ENCODE peak calls at places on chromosome 13, in six cellular contexts. S, U, B, W, D and F are unnamed samples.

GRCh38 chr13:114019367-114019766 is 45.5 kb upstream of the C13orf46 start:
- DNase-seq in W (no peak), S (no peak), D (no peak), B (no peak), U (no peak), F (peak)

GRCh38 chr13:40315416-40316064 is 350.9 kb downstream of the FOXO1 start:
- DNase-seq in W (no peak), S (no peak), B (peak), D (no peak), U (no peak), F (no peak)

GRCh38 chr13:110759710-110760109 is 46.2 kb downstream of the ING1 start:
- DNase-seq in W (no peak), B (peak), U (no peak), S (no peak), D (no peak), F (peak)

GRCh38 chr13:31786011-31786410 is 46.7 kb downstream of the RXFP2 start:
- DNase-seq in U (no peak), S (no peak), B (peak), D (no peak), W (no peak), F (peak)

GRCh38 chr13:39910833-39911232 is 255.4 kb downstream of the COG6 start:
- DNase-seq in D (no peak), B (peak), U (peak), S (no peak), W (no peak), F (no peak)

GRCh38 chr13:99158846-99159245 is 41.8 kb upstream of the UBAC2 start:
- DNase-seq in W (no peak), S (no peak), B (no peak), U (no peak), D (no peak), F (peak)

GRCh38 chr13:74299688-74300087 is 165.5 kb upstream of the KLF12 start:
- DNase-seq in W (no peak), B (no peak), S (no peak), U (no peak), D (no peak), F (no peak)

GRCh38 chr13:48497669-48498068 is 35.2 kb downstream of the RCBTB2 start:
- DNase-seq in B (no peak), D (no peak), S (no peak), U (no peak), W (no peak), F (no peak)

GRCh38 chr13:47696677-47697076 is 304.4 kb downstream of the SUCLA2 start:
- DNase-seq in S (no peak), U (no peak), W (no peak), D (no peak), B (no peak), F (no peak)

GRCh38 chr13:113476811-113477210 is 13.7 kb downstream of the DCUN1D2 start:
- DNase-seq in W (no peak), S (no peak), D (no peak), U (no peak), B (no peak), F (no peak)

GRCh38 chr13:67568205-67568604 is 338.1 kb upstream of the PCDH9 start:
- DNase-seq in S (no peak), D (no peak), W (no peak), B (no peak), U (no peak), F (no peak)

GRCh38 chr13:71621152-71622124 is 245.6 kb downstream of the DACH1 start:
- DNase-seq in B (no peak), W (no peak), S (no peak), U (no peak), D (no peak), F (no peak)

GRCh38 chr13:111114362-111115050 is 604 bp upstream of the ARHGEF7 start:
- DNase-seq in W (peak), S (no peak), D (no peak), B (peak), U (peak), F (no peak)